ENCODE peak calls at places on chromosomes 16 and 17, in six cellular contexts. H, D, Q, I, G and R are unnamed samples.

GRCh38 chr17:79391808-79392233 is 219.0 kb downstream of the RBFOX3 start:
- DNase-seq in H (peak), D (peak), Q (peak), I (peak), G (peak), R (peak)

GRCh38 chr17:41635121-41636097 is 11.0 kb upstream of the KRT17 start:
- DNase-seq in H (no peak), D (no peak), Q (no peak), I (peak), G (no peak), R (no peak)

GRCh38 chr17:62737513-62737912 is 70.6 kb downstream of the MARCHF10 start:
- DNase-seq in H (no peak), D (no peak), Q (no peak), I (no peak), G (no peak), R (no peak)

GRCh38 chr16:21116148-21116693 is 34.4 kb downstream of the DNAH3 start:
- DNase-seq in H (no peak), D (peak), Q (no peak), I (no peak), G (no peak), R (no peak)

GRCh38 chr17:3916013-3916696 is at the start of gene P2RX1:
- DNase-seq in H (no peak), D (peak), Q (no peak), I (no peak), G (no peak), R (no peak)

GRCh38 chr17:76871668-76872067 is 3.5 kb downstream of the MGAT5B start:
- DNase-seq in H (no peak), D (no peak), Q (no peak), I (no peak), G (no peak), R (no peak)

GRCh38 chr17:39926588-39927100 is 757 bp downstream of the ORMDL3 start:
- DNase-seq in H (peak), D (peak), Q (peak), I (no peak), G (no peak), R (no peak)

GRCh38 chr17:78159575-78160158 is 8.7 kb upstream of the SYNGR2 start:
- DNase-seq in H (no peak), D (no peak), Q (peak), I (no peak), G (no peak), R (no peak)

GRCh38 chr17:4446326-4447051 is 12.7 kb downstream of the SPNS3 start:
- DNase-seq in H (no peak), D (no peak), Q (no peak), I (no peak), G (no peak), R (no peak)

GRCh38 chr16:12323007-12323699 is 346.6 kb downstream of the SNX29 start:
- DNase-seq in H (no peak), D (no peak), Q (no peak), I (no peak), G (no peak), R (no peak)

GRCh38 chr16:19228057-19228456 is 57.5 kb upstream of the CLEC19A start:
- DNase-seq in H (no peak), D (no peak), Q (no peak), I (no peak), G (no peak), R (no peak)

GRCh38 chr16:83755391-83755790 is 52.4 kb upstream of the HSBP1 start:
- DNase-seq in H (no peak), D (no peak), Q (no peak), I (no peak), G (no peak), R (no peak)

GRCh38 chr16:86442703-86443102 is 67.6 kb upstream of the FOXF1 start:
- DNase-seq in H (no peak), D (no peak), Q (no peak), I (no peak), G (no peak), R (no peak)

GRCh38 chr17:74953129-74953687 is 17.5 kb downstream of the OTOP3 start:
- DNase-seq in H (no peak), D (no peak), Q (no peak), I (no peak), G (no peak), R (no peak)

GRCh38 chr16:9241177-9241576 is 149.7 kb downstream of the HAPSTR1 start:
- DNase-seq in H (no peak), D (no peak), Q (no peak), I (no peak), G (no peak), R (no peak)

GRCh38 chr16:88681084-88681680 is 5.1 kb downstream of the SNAI3 start:
- DNase-seq in H (no peak), D (no peak), Q (no peak), I (no peak), G (no peak), R (no peak)

GRCh38 chr17:28712037-28712704 is 483 bp upstream of the PROCA1 start:
- DNase-seq in H (no peak), D (peak), Q (no peak), I (peak), G (peak), R (no peak)

GRCh38 chr17:48100591-48101011 is 677 bp downstream of the CBX1 start:
- DNase-seq in H (peak), D (peak), Q (peak), I (peak), G (peak), R (no peak)

GRCh38 chr16:85635545-85636140 is 22.5 kb downstream of the GSE1 start:
- DNase-seq in H (no peak), D (no peak), Q (peak), I (no peak), G (no peak), R (no peak)

GRCh38 chr17:36486204-36487194 is at the start of gene ZNHIT3:
- DNase-seq in H (peak), D (peak), Q (peak), I (peak), G (peak), R (peak)

GRCh38 chr16:56743840-56744239 is 13.9 kb downstream of the NUP93 start:
- DNase-seq in H (no peak), D (peak), Q (no peak), I (no peak), G (no peak), R (no peak)

GRCh38 chr17:50219345-50219744 is 17.9 kb upstream of the COL1A1 start:
- DNase-seq in H (no peak), D (peak), Q (peak), I (peak), G (no peak), R (no peak)

GRCh38 chr16:30358577-30358936 is 3.4 kb upstream of the CD2BP2 start:
- DNase-seq in H (no peak), D (no peak), Q (no peak), I (no peak), G (no peak), R (no peak)

GRCh38 chr16:88744520-88744835 is 38.2 kb downstream of the CTU2 start:
- DNase-seq in H (no peak), D (no peak), Q (no peak), I (no peak), G (no peak), R (no peak)

GRCh38 chr17:78523939-78524655 is 53.1 kb downstream of the DNAH17 start:
- DNase-seq in H (no peak), D (no peak), Q (no peak), I (no peak), G (no peak), R (no peak)

GRCh38 chr17:48478224-48479013 is 48.4 kb upstream of the SKAP1 start:
- DNase-seq in H (no peak), D (peak), Q (no peak), I (no peak), G (no peak), R (no peak)

GRCh38 chr17:43372273-43372911 is 26.4 kb upstream of the ARL4D start:
- DNase-seq in H (no peak), D (peak), Q (no peak), I (peak), G (no peak), R (no peak)

DNA sequence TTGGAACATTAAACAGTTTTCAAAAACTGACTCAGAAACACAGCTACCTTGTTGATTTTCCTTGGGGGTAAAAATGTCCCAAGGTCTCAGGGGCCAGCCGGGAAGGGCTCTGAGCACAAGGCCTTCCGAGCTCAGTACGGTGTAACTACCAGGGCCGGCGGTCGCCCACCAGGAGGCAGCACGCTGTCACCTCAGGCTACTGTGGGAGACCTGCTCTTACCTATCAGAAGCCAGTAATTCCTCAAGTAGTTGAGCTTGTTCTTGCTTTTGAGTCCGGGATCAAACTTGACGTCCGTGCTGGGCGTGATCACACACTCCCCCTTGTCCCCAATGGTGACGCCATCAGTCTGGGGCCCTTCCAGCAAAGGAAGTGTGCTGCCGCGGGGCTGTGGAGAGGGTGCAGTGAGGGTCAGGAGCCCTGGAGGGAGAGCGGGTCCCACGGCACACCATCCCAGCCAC is 43.4 kb upstream of the ICAM2 start:
- DNase-seq in H (peak), D (peak), Q (no peak), I (peak), G (peak), R (no peak)
- TF ChIP-seq CTCF in H (peak), D (peak), Q (no peak), I (no peak), G (peak), R (peak)

DNA sequence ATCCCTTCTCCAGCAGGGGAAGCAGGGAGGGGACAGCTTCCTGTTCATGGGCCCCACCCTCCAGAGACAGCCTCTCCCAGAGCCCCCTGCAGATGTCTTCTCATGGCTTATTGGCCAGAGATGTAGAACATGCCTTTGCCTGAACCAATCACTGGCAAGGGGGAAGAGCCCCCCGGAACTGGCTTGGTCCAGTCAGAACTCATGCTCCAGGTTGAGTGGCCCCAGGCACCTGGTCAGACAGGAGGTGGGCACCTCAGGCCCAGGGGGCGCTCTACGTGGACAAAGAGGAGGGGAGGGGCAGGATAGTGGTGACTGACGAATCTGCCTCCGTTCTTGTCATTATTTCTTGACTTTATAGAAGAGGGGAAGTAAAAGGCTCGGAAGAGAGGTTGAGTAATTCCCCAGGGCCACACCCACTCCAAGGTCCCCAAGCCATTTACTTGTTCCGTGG is 23.6 kb downstream of the RAB11FIP4 start:
- DNase-seq in H (no peak), D (no peak), Q (no peak), I (no peak), G (no peak), R (no peak)
- TF ChIP-seq CTCF in H (no peak), D (no peak), Q (no peak), I (no peak), G (no peak), R (no peak)

GRCh38 chr16:53358884-53359283 is 75.4 kb upstream of the RBL2 start:
- DNase-seq in H (no peak), D (no peak), Q (no peak), I (no peak), G (no peak), R (no peak)
- TF ChIP-seq CTCF in H (no peak), D (no peak), Q (no peak), I (no peak), G (no peak), R (no peak)

GRCh38 chr17:73304971-73305786 is 6.6 kb downstream of the CDC42EP4 start:
- DNase-seq in H (no peak), D (peak), Q (peak), I (peak), G (no peak), R (no peak)
- TF ChIP-seq CTCF in H (peak), D (peak), Q (no peak), I (peak), G (peak), R (peak)

DNA sequence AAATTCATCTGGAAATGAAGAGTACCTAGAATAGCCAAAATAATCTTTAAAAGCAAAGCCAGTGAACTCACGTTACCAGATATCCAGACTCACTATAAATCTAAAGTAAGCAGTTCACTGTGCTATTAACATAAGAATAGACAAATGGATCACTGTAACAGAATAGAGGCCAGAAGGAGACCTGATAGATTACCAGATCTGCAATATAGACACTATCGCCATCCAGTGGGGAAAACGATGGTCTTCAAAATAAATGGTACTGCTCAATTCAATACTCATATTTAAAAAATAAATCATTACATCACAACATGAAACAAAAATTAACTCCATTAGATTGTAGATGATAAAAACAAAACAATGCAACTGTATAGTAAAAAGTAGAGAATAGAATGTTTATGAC is 158.6 kb upstream of the CDH8 start:
- DNase-seq in H (no peak), D (no peak), Q (peak), I (no peak), G (no peak), R (no peak)
- TF ChIP-seq CTCF in H (peak), D (no peak), Q (no peak), I (no peak), G (peak), R (no peak)

DNA sequence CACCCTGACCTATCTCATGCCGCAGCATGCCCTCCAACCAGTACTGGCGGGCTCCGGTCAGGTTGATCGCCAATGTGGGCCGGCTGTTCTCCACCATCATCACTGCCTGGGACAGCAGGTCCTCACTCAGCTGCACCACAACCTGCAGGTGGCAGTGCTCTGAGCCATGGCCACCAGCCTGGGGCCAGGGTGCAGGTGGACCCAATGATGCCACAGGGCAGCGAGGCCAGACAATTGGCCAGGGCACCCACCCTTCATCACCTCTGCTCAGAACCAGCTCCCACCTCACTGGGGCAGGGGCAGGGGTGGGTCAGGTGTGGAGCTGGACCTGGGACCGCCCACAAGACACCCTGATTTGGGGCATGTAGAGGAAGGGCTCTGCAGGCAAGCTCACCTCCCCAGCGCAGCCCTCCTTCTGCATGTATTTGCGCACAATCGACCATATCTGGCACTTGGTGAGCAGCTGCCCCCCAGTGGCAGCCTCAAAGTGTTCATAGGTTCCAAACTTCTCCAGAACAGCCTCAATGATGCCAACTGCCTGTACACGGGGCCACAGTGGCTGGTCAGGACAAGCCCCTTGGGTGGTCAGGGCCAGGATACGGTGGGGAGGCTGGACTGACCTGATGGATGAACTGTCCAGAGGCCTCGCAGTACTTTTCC is 4.2 kb downstream of the MATCAP1 start:
- DNase-seq in H (no peak), D (no peak), Q (no peak), I (no peak), G (no peak), R (no peak)
- TF ChIP-seq CTCF in H (no peak), D (no peak), Q (peak), I (no peak), G (peak), R (peak)